ENCODE peak calls at places on chromosomes 2 and 18, in seven cellular contexts. Y, K, Q, E, A, L and R are unnamed samples.

GRCh38 chr2:111118455-111119003 is 2.2 kb upstream of the BCL2L11 start:
- DNase-seq in A (no peak), L (no peak), E (peak), Y (no peak), Q (no peak), K (no peak), R (peak)

GRCh38 chr2:69090008-69090407 is 77.0 kb downstream of the ANTXR1 start:
- DNase-seq in Q (no peak), K (no peak), L (no peak), Y (no peak), E (no peak), A (no peak), R (no peak)

GRCh38 chr2:101558740-101559508 is 84.0 kb upstream of the RFX8 start:
- DNase-seq in E (no peak), K (no peak), Q (peak), L (no peak), A (no peak), Y (peak), R (peak)

GRCh38 chr2:118807668-118808428 is 39.6 kb downstream of the EN1 start:
- DNase-seq in E (no peak), Q (no peak), K (no peak), L (no peak), A (no peak), Y (no peak), R (no peak)

GRCh38 chr2:21118302-21118920 is 5.4 kb upstream of the TDRD15 start:
- DNase-seq in A (peak), Q (peak), Y (peak), E (no peak), K (no peak), L (no peak), R (peak)

GRCh38 chr2:9961014-9961413 is 9.5 kb downstream of the GRHL1 start:
- DNase-seq in A (no peak), L (no peak), Q (no peak), K (no peak), Y (no peak), E (no peak), R (no peak)

GRCh38 chr2:42498482-42498881 is 4.7 kb upstream of the KCNG3 start:
- DNase-seq in A (no peak), Y (no peak), L (no peak), Q (no peak), K (no peak), E (no peak), R (no peak)

GRCh38 chr2:112004246-112004645 is 50.8 kb upstream of the TMEM87B start:
- DNase-seq in L (peak), Q (no peak), E (peak), A (peak), K (peak), Y (peak), R (no peak)

GRCh38 chr18:37407571-37407970 is 158.0 kb downstream of the CELF4 start:
- DNase-seq in A (no peak), Y (no peak), L (no peak), E (no peak), Q (no peak), K (no peak), R (no peak)

GRCh38 chr2:230134496-230135073 is 65.9 kb upstream of the SLC16A14 start:
- DNase-seq in Y (peak), L (no peak), Q (peak), E (no peak), A (no peak), K (no peak), R (peak)

GRCh38 chr2:192413812-192414424 is 219.2 kb upstream of the TMEFF2 start:
- DNase-seq in L (no peak), Q (no peak), Y (no peak), K (no peak), E (peak), A (no peak), R (no peak)

GRCh38 chr2:199985625-199986207 is 30.3 kb downstream of the MAIP1 start:
- DNase-seq in Q (peak), L (no peak), Y (peak), K (no peak), E (peak), A (peak), R (peak)

GRCh38 chr18:79704631-79705030 is 25.0 kb downstream of the CTDP1 start:
- DNase-seq in A (no peak), Y (no peak), K (no peak), Q (no peak), E (no peak), L (no peak), R (no peak)

GRCh38 chr2:187497858-187498463 is 49.9 kb upstream of the CALCRL start:
- DNase-seq in A (no peak), Y (no peak), Q (peak), K (no peak), L (no peak), E (no peak), R (peak)

GRCh38 chr18:26806224-26806623 is 59.3 kb downstream of the AQP4 start:
- DNase-seq in E (no peak), L (no peak), K (no peak), A (no peak), Q (no peak), Y (no peak), R (no peak)

GRCh38 chr2:238388794-238389193 is 37.9 kb upstream of the ASB1 start:
- DNase-seq in Y (no peak), L (no peak), A (no peak), E (no peak), K (no peak), Q (no peak), R (no peak)

GRCh38 chr2:32963941-32964340 is 17.2 kb downstream of the LTBP1 start:
- DNase-seq in A (no peak), L (no peak), K (no peak), Y (peak), E (no peak), Q (peak), R (peak)

GRCh38 chr2:53021285-53021684 is 746.3 kb upstream of the CHAC2 start:
- DNase-seq in A (no peak), Y (peak), Q (peak), K (no peak), L (no peak), E (no peak), R (peak)

GRCh38 chr18:55588001-55588875 is at the start of gene TCF4:
- DNase-seq in Y (peak), Q (peak), L (peak), K (peak), A (peak), E (peak), R (peak)

DNA sequence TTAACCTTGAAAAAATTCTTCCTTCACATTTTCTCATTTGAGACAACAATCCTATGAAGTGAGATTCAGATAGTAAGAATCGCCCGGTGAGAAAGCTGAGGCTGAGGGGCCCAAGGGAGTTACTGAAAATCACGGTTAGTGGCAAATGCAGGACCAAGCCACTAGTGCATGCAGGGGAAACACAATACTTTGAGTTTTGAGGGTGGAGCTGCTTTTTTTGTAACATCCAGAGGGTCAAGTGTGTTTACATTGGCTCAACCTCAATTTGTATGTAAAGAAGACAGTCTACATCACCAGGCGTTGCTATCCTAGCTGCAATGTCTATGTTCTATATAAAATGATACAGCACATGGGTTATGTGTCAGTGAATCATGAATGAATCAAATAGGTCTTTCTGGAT is 29.1 kb upstream of the LMAN1 start:
- DNase-seq in A (no peak), Q (no peak), L (no peak), Y (no peak), K (no peak), E (no peak), R (no peak)
- H3K4me3 ChIP-seq in A (no peak), Q (no peak), L (no peak), Y (no peak), K (no peak), E (no peak), R (no peak)

GRCh38 chr2:8692783-8693768 is 11.2 kb downstream of the ID2 start:
- DNase-seq in K (no peak), L (no peak), Y (no peak), A (no peak), E (peak), Q (no peak), R (no peak)
- H3K4me3 ChIP-seq in K (peak), L (peak), Y (no peak), A (no peak), E (no peak), Q (no peak), R (peak)

GRCh38 chr2:204665244-204665643 is 120.0 kb downstream of the PARD3B start:
- DNase-seq in Q (peak), L (no peak), E (no peak), Y (peak), K (no peak), A (no peak), R (no peak)
- H3K4me3 ChIP-seq in Q (peak), L (no peak), E (no peak), Y (no peak), K (no peak), A (no peak), R (no peak)

DNA sequence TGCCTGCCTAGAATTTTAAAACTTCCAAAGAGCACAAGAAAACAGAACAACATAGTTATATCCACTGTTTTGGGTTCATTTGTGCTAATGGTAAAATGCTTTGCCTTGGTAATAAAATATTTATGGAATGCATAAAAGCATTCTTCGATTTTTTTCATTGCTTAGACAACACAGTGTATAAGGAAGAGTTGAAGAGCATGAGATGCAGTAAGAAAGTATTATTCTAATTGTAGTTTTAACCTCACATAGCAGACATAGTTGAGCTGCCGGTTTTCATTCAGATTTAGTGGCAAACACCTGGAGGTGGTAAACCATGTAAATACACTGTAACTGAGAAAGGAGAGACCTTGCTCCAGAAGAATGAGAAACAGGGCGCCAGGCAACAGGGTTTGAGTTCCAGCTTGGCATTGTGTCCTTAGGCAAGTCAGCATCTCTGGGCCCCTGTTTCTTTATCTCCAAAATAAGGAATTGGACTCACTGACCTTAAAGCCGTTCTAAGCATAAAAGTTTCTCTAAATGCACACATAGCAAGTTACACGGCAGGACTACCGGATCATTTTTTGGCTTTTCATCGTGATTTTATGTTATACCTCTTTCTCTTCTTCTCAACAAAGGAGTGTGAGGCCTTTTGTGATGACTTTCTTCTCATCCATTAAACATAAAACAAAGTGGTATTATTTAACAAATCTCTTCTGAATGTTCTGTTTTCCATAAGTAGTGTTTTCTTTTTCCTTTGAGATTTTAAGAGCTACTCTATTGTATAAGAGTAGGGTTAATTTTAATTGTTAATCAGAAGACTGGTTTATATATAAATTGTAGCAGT is 7.9 kb downstream of the UGP2 start:
- DNase-seq in L (no peak), A (no peak), Q (peak), K (no peak), E (no peak), Y (no peak), R (no peak)
- H3K4me3 ChIP-seq in L (peak), A (no peak), Q (peak), K (no peak), E (peak), Y (no peak), R (peak)

GRCh38 chr2:233281553-233281952 is 26.1 kb upstream of the SAG start:
- DNase-seq in A (no peak), L (no peak), K (no peak), Y (no peak), Q (no peak), E (no peak), R (no peak)
- H3K4me3 ChIP-seq in A (no peak), L (no peak), K (no peak), Y (no peak), Q (no peak), E (no peak), R (no peak)

DNA sequence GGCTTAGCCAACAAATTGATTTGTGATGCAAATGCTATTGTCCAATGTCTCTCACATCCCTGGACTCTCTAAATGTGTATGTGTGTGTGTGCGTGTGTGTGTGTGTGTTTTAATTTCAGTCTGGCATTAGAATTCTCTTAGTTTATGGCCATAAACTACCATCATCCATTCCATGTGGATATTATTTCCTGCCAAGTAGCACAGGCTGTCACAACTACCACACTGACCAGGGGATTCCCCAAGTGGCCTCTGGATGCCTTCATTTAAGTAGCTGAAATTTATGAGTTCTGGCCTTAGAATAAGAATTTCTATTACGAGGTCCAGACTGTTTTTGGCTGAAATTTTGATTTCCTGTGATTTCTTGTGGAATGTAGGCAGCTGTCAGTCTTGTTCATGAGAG is 276.4 kb downstream of the MTX2 start:
- DNase-seq in Y (no peak), A (no peak), E (no peak), L (no peak), K (no peak), Q (peak), R (no peak)
- H3K4me3 ChIP-seq in Y (no peak), A (no peak), E (no peak), L (no peak), K (no peak), Q (no peak), R (no peak)

DNA sequence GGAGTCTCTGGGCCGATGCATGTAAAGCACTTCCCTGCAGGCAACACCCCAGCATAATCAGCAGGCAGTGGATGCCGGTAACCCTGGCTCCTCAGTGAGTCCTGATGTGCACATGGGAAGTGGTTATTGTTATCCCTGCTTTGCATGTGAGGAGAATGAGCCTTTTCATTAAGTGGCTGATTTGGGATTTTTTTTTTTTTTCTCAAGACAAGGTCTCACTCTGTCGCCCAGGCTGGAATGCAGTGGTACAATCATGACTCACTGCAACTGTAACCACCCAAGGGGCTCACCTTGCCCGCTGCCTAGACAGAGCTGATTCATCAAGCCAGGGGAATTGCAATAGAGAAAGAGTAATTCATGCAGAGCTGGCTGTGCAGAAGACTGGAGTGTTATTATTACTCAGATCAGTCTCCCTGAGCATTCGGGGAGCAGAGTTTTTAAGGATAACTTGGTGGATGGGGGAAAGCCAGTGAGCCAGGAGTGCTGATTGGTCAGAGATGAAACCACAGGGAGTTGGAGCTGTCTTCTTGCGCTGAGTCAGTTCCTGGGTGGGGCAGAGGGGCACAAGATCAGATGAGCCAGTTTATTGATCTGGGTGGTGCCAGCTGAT is 95.4 kb downstream of the SOCS6 start:
- DNase-seq in E (no peak), A (no peak), Y (peak), Q (peak), K (no peak), L (no peak), R (peak)
- H3K4me3 ChIP-seq in E (no peak), A (no peak), Y (no peak), Q (peak), K (no peak), L (no peak), R (no peak)